ENCODE peak calls at places on chromosome 1, in four cellular contexts. S is AG20443; Z is colonic mucosa; V is activated CD8-positive, alpha-beta memory T cell treated with anti-CD3 and anti-CD28 coated beads for 24 hours. F is an unnamed sample.

GRCh38 chr1:155859881-155860841 is 794 bp downstream of the SYT11 start:
- DNase-seq in Z (peak; percentile 45), S (peak; percentile 88), V (peak; percentile 80), F (no peak)

GRCh38 chr1:190540366-190540765 is 62.7 kb upstream of the BRINP3 start:
- DNase-seq in V (no peak), S (no peak), Z (no peak), F (no peak)

GRCh38 chr1:77438239-77438913 is 156.6 kb downstream of the AK5 start:
- DNase-seq in Z (no peak), S (peak; percentile 21), V (no peak), F (no peak)

GRCh38 chr1:145796753-145797152 is 27.1 kb downstream of the RNF115 start:
- DNase-seq in V (no peak), S (no peak), Z (no peak), F (no peak)

GRCh38 chr1:197544553-197544952 is 230.7 kb downstream of the DENND1B start:
- DNase-seq in S (no peak), Z (no peak), V (no peak), F (no peak)

GRCh38 chr1:152110365-152110859 is 4.8 kb downstream of the TCHH start:
- DNase-seq in V (no peak), Z (peak; percentile 28), S (peak; percentile 38), F (no peak)

GRCh38 chr1:199920635-199921034 is 106.9 kb upstream of the NR5A2 start:
- DNase-seq in Z (no peak), S (no peak), V (no peak), F (no peak)

GRCh38 chr1:162823771-162824525 is 33.4 kb downstream of the HSD17B7 start:
- DNase-seq in V (no peak), S (no peak), Z (no peak), F (no peak)

GRCh38 chr1:226674892-226675719 is 64.0 kb downstream of the ITPKB start:
- DNase-seq in Z (peak; percentile 60), V (peak; percentile 80), S (no peak), F (no peak)

GRCh38 chr1:230281531-230281930 is 144.6 kb downstream of the PGBD5 start:
- DNase-seq in V (peak; percentile 53), Z (no peak), S (no peak), F (no peak)

GRCh38 chr1:245879091-245879490 is 628.0 kb downstream of the SMYD3 start:
- DNase-seq in S (no peak), Z (no peak), V (no peak), F (no peak)

GRCh38 chr1:59128784-59129227 is 168.1 kb upstream of the FGGY start:
- DNase-seq in V (no peak), Z (no peak), S (peak; percentile 78), F (no peak)

GRCh38 chr1:206421616-206422355 is 48.5 kb upstream of the IKBKE start:
- DNase-seq in S (no peak), Z (no peak), V (no peak), F (no peak)

F was measured in vagina.